ENCODE peak calls at places on chromosomes 16 and 17, in five cellular contexts. K, G, V, B and M are unnamed samples.

GRCh38 chr17:76155988-76156661 is 15.1 kb upstream of the FOXJ1 start:
- DNase-seq in K (no peak), G (no peak), V (no peak), B (no peak), M (no peak)

GRCh38 chr16:17329412-17329811 is 141.3 kb downstream of the XYLT1 start:
- DNase-seq in K (no peak), G (no peak), V (no peak), B (no peak), M (no peak)

GRCh38 chr16:55871411-55872038 is 3.6 kb downstream of the CES5A start:
- DNase-seq in K (no peak), G (no peak), V (no peak), B (no peak), M (no peak)

GRCh38 chr17:40530988-40531971 is 29.9 kb upstream of the TNS4 start:
- DNase-seq in K (no peak), G (no peak), V (no peak), B (no peak), M (no peak)

GRCh38 chr16:89687092-89687940 is 827 bp downstream of the CDK10 start:
- DNase-seq in K (peak), G (peak), V (peak), B (peak), M (peak)

GRCh38 chr17:82318772-82319606 is 1.6 kb upstream of the CD7 start:
- DNase-seq in K (no peak), G (no peak), V (no peak), B (no peak), M (no peak)

GRCh38 chr17:43891851-43892671 is 15.3 kb downstream of the MPP2 start:
- DNase-seq in K (peak), G (no peak), V (no peak), B (no peak), M (no peak)

GRCh38 chr17:29346462-29346861 is 43.7 kb upstream of the TAOK1 start:
- DNase-seq in K (no peak), G (no peak), V (no peak), B (no peak), M (no peak)

GRCh38 chr16:56732366-56732765 is 2.4 kb downstream of the NUP93 start:
- DNase-seq in K (no peak), G (no peak), V (no peak), B (no peak), M (no peak)

GRCh38 chr16:10262377-10263132 is 80.3 kb upstream of the GRIN2A start:
- DNase-seq in K (no peak), G (no peak), V (no peak), B (no peak), M (no peak)

GRCh38 chr17:58232707-58233156 is 5.7 kb upstream of the LPO start:
- DNase-seq in K (peak), G (peak), V (peak), B (no peak), M (peak)

GRCh38 chr17:77245162-77245926 is 104.6 kb downstream of the SEC14L1 start:
- DNase-seq in K (no peak), G (no peak), V (no peak), B (no peak), M (no peak)

GRCh38 chr17:47368262-47368661 is 44.5 kb downstream of the EFCAB13 start:
- DNase-seq in K (no peak), G (no peak), V (no peak), B (no peak), M (no peak)

GRCh38 chr16:89548344-89549006 is 12.0 kb upstream of the RPL13 start:
- DNase-seq in K (no peak), G (no peak), V (no peak), B (no peak), M (no peak)

GRCh38 chr16:89385712-89386111 is 104.6 kb downstream of the ANKRD11 start:
- DNase-seq in K (no peak), G (no peak), V (no peak), B (no peak), M (no peak)

GRCh38 chr16:87723224-87723619 is 42.6 kb downstream of the KLHDC4 start:
- DNase-seq in K (peak), G (peak), V (peak), B (no peak), M (peak)

GRCh38 chr17:1638624-1639300 is 6.8 kb downstream of the SCARF1 start:
- DNase-seq in K (no peak), G (no peak), V (no peak), B (no peak), M (no peak)

GRCh38 chr17:59451706-59452105 is 113.7 kb upstream of the DHX40 start:
- DNase-seq in K (peak), G (peak), V (peak), B (peak), M (peak)

GRCh38 chr17:80446645-80447405 is 29.6 kb downstream of the NPTX1 start:
- DNase-seq in K (no peak), G (no peak), V (peak), B (no peak), M (no peak)

GRCh38 chr17:3804503-3804931 is 3.5 kb upstream of the ITGAE start:
- DNase-seq in K (no peak), G (peak), V (no peak), B (no peak), M (no peak)

GRCh38 chr16:16092925-16093624 is 130.2 kb downstream of the ABCC6 start:
- DNase-seq in K (peak), G (peak), V (no peak), B (no peak), M (peak)

GRCh38 chr16:25038239-25038954 is 23.2 kb upstream of the ARHGAP17 start:
- DNase-seq in K (no peak), G (no peak), V (no peak), B (no peak), M (no peak)

GRCh38 chr17:40345161-40346034 is 19.1 kb downstream of the GJD3 start:
- DNase-seq in K (peak), G (peak), V (peak), B (peak), M (peak)

GRCh38 chr17:48328457-48328856 is 101.6 kb downstream of the SKAP1 start:
- DNase-seq in K (no peak), G (no peak), V (no peak), B (no peak), M (no peak)

GRCh38 chr16:72425571-72426341 is 253.8 kb upstream of the PMFBP1 start:
- DNase-seq in K (no peak), G (no peak), V (no peak), B (no peak), M (no peak)

GRCh38 chr16:67105251-67105650 is 4.5 kb upstream of the PHAF1 start:
- DNase-seq in K (no peak), G (no peak), V (no peak), B (no peak), M (no peak)

GRCh38 chr17:81684442-81684911 is 666 bp downstream of the HGS start:
- DNase-seq in K (no peak), G (no peak), V (no peak), B (no peak), M (no peak)

GRCh38 chr17:17750881-17751280 is 69.6 kb downstream of the RAI1 start:
- DNase-seq in K (no peak), G (no peak), V (no peak), B (no peak), M (no peak)

GRCh38 chr17:1040216-1040600 is 43.3 kb downstream of the TIMM22 start:
- DNase-seq in K (peak), G (peak), V (no peak), B (no peak), M (no peak)

GRCh38 chr17:17883801-17884200 is 47.0 kb upstream of the SREBF1 start:
- DNase-seq in K (no peak), G (no peak), V (no peak), B (no peak), M (no peak)

GRCh38 chr17:72388765-72389473 is 268.1 kb downstream of the SOX9 start:
- DNase-seq in K (no peak), G (peak), V (peak), B (peak), M (peak)

GRCh38 chr16:87351320-87351698 is 32.3 kb downstream of the FBXO31 start:
- DNase-seq in K (peak), G (no peak), V (no peak), B (no peak), M (no peak)

GRCh38 chr17:28385037-28385797 is 13.7 kb downstream of the SARM1 start:
- DNase-seq in K (no peak), G (no peak), V (no peak), B (no peak), M (no peak)

GRCh38 chr17:7932949-7933348 is 943 bp downstream of the CNTROB start:
- DNase-seq in K (peak), G (peak), V (peak), B (peak), M (peak)
- TF ChIP-seq CTCF in K (peak), G (peak), V (peak), B (no peak), M (peak)

DNA sequence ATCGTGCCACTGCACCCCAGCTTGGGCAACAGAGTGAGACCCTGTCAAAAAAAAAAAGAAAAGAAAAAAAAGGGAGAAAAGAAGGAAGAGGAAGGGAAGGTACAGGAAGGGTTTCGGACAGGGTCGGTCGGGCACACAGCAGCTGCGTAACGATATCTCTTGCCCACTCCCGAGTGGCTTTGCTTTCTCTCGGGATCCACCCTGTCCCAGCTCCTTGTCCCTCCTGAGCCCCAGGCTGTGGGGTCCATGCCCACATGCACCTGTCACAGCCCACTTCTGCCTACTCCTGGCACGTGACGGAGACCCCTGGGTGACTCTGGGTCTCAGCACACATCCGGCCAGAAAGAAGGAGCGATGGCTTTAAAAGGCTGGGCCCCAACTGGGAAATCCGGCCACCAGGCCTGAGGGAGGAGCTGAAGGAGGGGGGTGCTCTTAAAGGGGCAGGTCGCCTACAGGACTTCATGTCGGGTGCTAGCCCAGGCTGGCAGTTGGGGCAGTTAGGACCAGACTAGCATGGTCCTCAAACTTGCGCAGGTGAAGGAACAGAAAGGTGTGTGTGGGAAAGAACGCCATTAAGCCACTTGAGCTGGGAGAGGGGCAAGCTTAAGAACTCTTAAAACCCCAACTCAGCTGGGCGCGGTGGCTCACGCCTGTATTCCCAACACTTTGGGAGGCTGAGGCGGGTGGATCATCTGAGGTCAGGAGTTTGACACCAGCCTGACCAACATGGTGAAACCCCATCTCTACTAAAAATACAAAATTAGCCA is at the start of gene GHDC:
- DNase-seq in K (peak), G (peak), V (peak), B (peak), M (peak)
- TF ChIP-seq CTCF in K (no peak), G (no peak), V (no peak), B (no peak), M (no peak)

DNA sequence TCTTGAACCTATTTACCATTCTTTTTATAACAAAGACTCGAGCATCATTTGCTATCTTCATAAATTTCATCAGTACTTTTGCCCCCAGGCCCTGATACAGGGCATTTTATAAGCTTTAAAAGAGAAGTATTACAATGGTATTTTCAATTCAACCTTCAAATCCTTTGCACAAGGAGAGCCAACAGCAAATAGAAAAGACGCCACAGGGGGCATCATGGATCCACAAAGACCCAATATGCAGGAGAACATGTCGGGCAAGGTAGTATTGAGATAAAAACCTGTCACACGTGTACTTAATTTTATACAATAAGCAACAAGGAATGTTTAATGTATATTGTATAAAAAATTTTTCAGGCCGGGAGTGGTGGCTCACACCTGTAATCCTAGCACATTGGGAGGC is 10.2 kb downstream of the MAP3K14 start:
- DNase-seq in K (no peak), G (no peak), V (no peak), B (no peak), M (no peak)
- TF ChIP-seq CTCF in K (peak), G (no peak), V (no peak), B (no peak), M (no peak)

GRCh38 chr16:11698271-11698689 is 30.0 kb downstream of the SNN start:
- DNase-seq in K (no peak), G (no peak), V (peak), B (peak), M (peak)
- TF ChIP-seq CTCF in K (no peak), G (no peak), V (peak), B (no peak), M (no peak)

GRCh38 chr17:73698966-73699365 is 54.7 kb upstream of the SDK2 start:
- DNase-seq in K (no peak), G (no peak), V (no peak), B (no peak), M (no peak)

GRCh38 chr17:73696251-73696650 is 52.0 kb upstream of the SDK2 start:
- DNase-seq in K (no peak), G (no peak), V (no peak), B (no peak), M (no peak)

GRCh38 chr17:73695035-73695738 is 50.9 kb upstream of the SDK2 start:
- DNase-seq in K (no peak), G (no peak), V (no peak), B (no peak), M (no peak)

GRCh38 chr17:73694491-73694890 is 50.2 kb upstream of the SDK2 start:
- DNase-seq in K (no peak), G (no peak), V (no peak), B (no peak), M (no peak)

GRCh38 chr17:73697872-73698271 is 53.6 kb upstream of the SDK2 start:
- DNase-seq in K (no peak), G (no peak), V (no peak), B (no peak), M (no peak)
- TF ChIP-seq CTCF in K (no peak), G (no peak), V (no peak), B (no peak), M (no peak)